ENCODE peak calls at places on chromosomes 6 and 20, in nine cellular contexts. R is fibroblast of lung, J is tibial nerve, L is HepG2, G is ascending aorta, Y is cardiac muscle cell, Z is adrenal gland, F is uterus, P is brain microvascular endothelial cell. K is an unnamed sample.

GRCh38 chr20:4369798-4370124 is 351.9 kb upstream of the PRND start:
- DNase-seq in J (no peak), P (no peak), Z (no peak), L (no peak), R (no peak), F (no peak), G (no peak), Y (no peak), K (no peak)

GRCh38 chr6:5191222-5191621 is 69.5 kb downstream of the LYRM4 start:
- DNase-seq in P (peak), J (no peak), R (peak), Z (no peak), L (no peak), G (no peak), Y (peak), F (no peak), K (no peak)

GRCh38 chr6:28940859-28941680 is 17.3 kb upstream of the TRIM27 start:
- DNase-seq in L (peak), Y (peak), P (peak), F (peak), Z (peak), J (peak), G (peak), R (peak), K (no peak)

GRCh38 chr20:5580940-5581708 is 169.1 kb upstream of the SHLD1 start:
- DNase-seq in R (no peak), G (no peak), J (no peak), P (no peak), Z (no peak), F (no peak), L (no peak), Y (no peak), K (no peak)

GRCh38 chr6:92376711-92377110 is 1042.6 kb downstream of the EPHA7 start:
- DNase-seq in J (no peak), F (no peak), L (no peak), P (no peak), Y (peak), R (peak), Z (no peak), G (no peak), K (no peak)

GRCh38 chr6:43499028-43499815 is 10.9 kb downstream of the LRRC73 start:
- DNase-seq in F (no peak), P (no peak), G (no peak), R (no peak), L (peak), J (no peak), Y (no peak), Z (no peak), K (no peak)

GRCh38 chr6:166927942-166928643 is 28.3 kb downstream of the RNASET2 start:
- DNase-seq in R (no peak), G (no peak), J (no peak), F (no peak), P (no peak), Z (no peak), L (no peak), Y (no peak), K (no peak)

GRCh38 chr6:29011276-29011734 is 6.2 kb upstream of the ZNF311 start:
- DNase-seq in J (no peak), Z (peak), G (peak), Y (peak), R (peak), P (peak), L (no peak), F (peak), K (no peak)

GRCh38 chr20:39116020-39116419 is 153.9 kb downstream of the DHX35 start:
- DNase-seq in R (no peak), Z (no peak), F (no peak), P (no peak), G (no peak), L (no peak), Y (no peak), J (no peak), K (no peak)

GRCh38 chr6:156687875-156688549 is 89.2 kb upstream of the ARID1B start:
- DNase-seq in F (no peak), G (peak), Y (peak), L (no peak), R (peak), P (peak), J (no peak), Z (peak), K (no peak)

GRCh38 chr6:136774228-136775041 is 17.8 kb downstream of the MAP3K5 start:
- DNase-seq in G (no peak), R (peak), P (no peak), Z (no peak), Y (peak), L (no peak), F (no peak), J (no peak), K (no peak)

GRCh38 chr20:61960836-61961235 is 104.8 kb downstream of the TAF4 start:
- DNase-seq in G (no peak), J (no peak), Y (no peak), F (no peak), L (no peak), R (no peak), Z (no peak), P (no peak), K (no peak)

GRCh38 chr6:40349092-40349491 is 238.1 kb downstream of the LRFN2 start:
- DNase-seq in Y (peak), J (no peak), F (peak), L (no peak), R (peak), P (no peak), G (peak), Z (no peak), K (peak)

GRCh38 chr6:16471222-16471784 is 232.9 kb downstream of the GMPR start:
- DNase-seq in G (no peak), F (no peak), Z (no peak), L (no peak), J (no peak), Y (no peak), P (peak), R (peak), K (no peak)

GRCh38 chr6:150541587-150541986 is 58.1 kb upstream of the PLEKHG1 start:
- DNase-seq in P (no peak), J (no peak), R (no peak), Y (no peak), F (no peak), L (peak), G (no peak), Z (no peak), K (no peak)

GRCh38 chr20:45098096-45098773 is 2.7 kb downstream of the KCNS1 start:
- DNase-seq in J (no peak), L (no peak), G (no peak), P (peak), Y (peak), Z (no peak), F (no peak), R (peak), K (no peak)

GRCh38 chr6:70667256-70667710 is 400 bp upstream of the SMAP1 start:
- DNase-seq in Z (no peak), P (no peak), F (no peak), Y (no peak), J (no peak), L (no peak), G (no peak), R (peak), K (no peak)

GRCh38 chr6:43476744-43477143 is 626 bp upstream of the TJAP1 start:
- DNase-seq in Y (no peak), F (no peak), J (no peak), G (no peak), R (no peak), P (no peak), L (no peak), Z (no peak), K (no peak)

GRCh38 chr6:34897130-34897529 is 8.1 kb downstream of the ANKS1A start:
- DNase-seq in Z (no peak), G (no peak), J (no peak), P (no peak), F (no peak), Y (no peak), L (no peak), R (no peak), K (no peak)

GRCh38 chr6:117938324-117938995 is 31.4 kb downstream of the SLC35F1 start:
- DNase-seq in L (no peak), P (no peak), J (no peak), F (peak), Y (no peak), R (no peak), Z (peak), G (no peak), K (no peak)

GRCh38 chr6:92684386-92684785 is 735.0 kb downstream of the EPHA7 start:
- DNase-seq in L (no peak), Z (no peak), J (no peak), P (no peak), F (no peak), G (no peak), R (peak), Y (peak), K (no peak)

GRCh38 chr6:133218831-133219230 is 22.3 kb upstream of the EYA4 start:
- DNase-seq in L (no peak), G (no peak), R (peak), F (no peak), J (no peak), Z (no peak), P (no peak), Y (no peak), K (no peak)

GRCh38 chr6:111776236-111777189 is 96.7 kb downstream of the FYN start:
- DNase-seq in P (no peak), Y (no peak), Z (no peak), F (no peak), G (no peak), R (peak), J (no peak), L (no peak), K (no peak)

GRCh38 chr6:93183513-93183912 is 235.8 kb downstream of the EPHA7 start:
- DNase-seq in F (no peak), R (no peak), L (no peak), Y (no peak), G (no peak), J (no peak), P (no peak), Z (no peak), K (no peak)

GRCh38 chr20:44961024-44961866 is 1.0 kb upstream of the TOMM34 start:
- DNase-seq in F (no peak), J (no peak), Y (peak), L (peak), P (no peak), R (no peak), G (no peak), Z (no peak), K (no peak)

GRCh38 chr6:11810854-11811643 is 32.4 kb upstream of the ADTRP start:
- DNase-seq in Y (peak), F (no peak), Z (no peak), R (peak), P (peak), G (no peak), J (no peak), L (no peak), K (no peak)

GRCh38 chr20:49711331-49711987 is 2.2 kb downstream of the B4GALT5 start:
- DNase-seq in J (no peak), R (no peak), P (no peak), F (no peak), Z (no peak), L (no peak), G (no peak), Y (no peak), K (no peak)
- H3K27ac ChIP-seq in J (peak), R (no peak), P (no peak), F (peak), Z (peak), L (no peak), G (peak), Y (no peak), K (no peak)

GRCh38 chr20:25544316-25544715 is 41.0 kb downstream of the NINL start:
- DNase-seq in R (peak), L (no peak), F (no peak), G (no peak), P (no peak), J (no peak), Z (no peak), Y (peak), K (no peak)
- H3K27ac ChIP-seq in R (no peak), L (no peak), F (peak), G (no peak), P (no peak), J (no peak), Z (no peak), Y (peak), K (no peak)

GRCh38 chr20:37816726-37817125 is 86.2 kb upstream of the VSTM2L start:
- DNase-seq in L (no peak), G (no peak), Z (no peak), P (no peak), R (peak), Y (no peak), F (no peak), J (no peak), K (no peak)

GRCh38 chr20:37821691-37822655 is 81.0 kb upstream of the VSTM2L start:
- DNase-seq in R (peak), Y (peak), L (no peak), P (peak), J (no peak), Z (no peak), G (no peak), F (no peak), K (no peak)

GRCh38 chr20:37810027-37810426 is 92.9 kb upstream of the VSTM2L start:
- DNase-seq in Z (no peak), Y (no peak), L (no peak), P (no peak), J (no peak), F (no peak), R (no peak), G (no peak), K (no peak)

DNA sequence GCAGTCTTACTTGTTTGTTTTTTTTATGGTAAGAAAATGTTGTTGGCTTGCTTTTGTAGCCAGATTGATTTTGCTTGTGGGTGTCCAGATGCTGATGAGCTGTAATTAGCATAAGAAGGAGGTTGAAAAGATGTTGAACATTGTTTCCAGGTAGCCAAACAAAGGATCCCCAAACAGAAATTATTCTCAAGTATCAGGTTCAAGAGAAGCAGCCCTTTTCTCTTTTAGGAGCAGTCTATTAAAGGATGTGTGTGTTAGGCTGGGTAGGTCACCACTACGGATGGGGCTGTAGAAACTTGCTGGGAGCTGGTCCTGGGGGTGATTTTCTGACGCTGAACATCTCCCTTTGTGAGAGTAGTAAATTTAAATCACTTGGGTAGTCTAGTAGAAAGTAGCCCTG is 86.9 kb upstream of the VSTM2L start:
- DNase-seq in L (no peak), F (no peak), G (no peak), Y (no peak), P (no peak), Z (no peak), R (no peak), J (no peak), K (no peak)
- H3K27ac ChIP-seq in L (no peak), F (no peak), G (no peak), Y (no peak), P (no peak), Z (no peak), R (no peak), J (no peak), K (no peak)

GRCh38 chr6:37142047-37142614 is 27.8 kb upstream of the PIM1 start:
- DNase-seq in Z (no peak), P (no peak), R (peak), J (no peak), L (no peak), F (no peak), G (no peak), Y (peak), K (no peak)
- H3K27ac ChIP-seq in Z (no peak), P (peak), R (no peak), J (peak), L (no peak), F (peak), G (no peak), Y (peak), K (no peak)

K was measured in DND-41.